ENCODE peak calls at places on chromosomes 11 and 22, in six cellular contexts. P, Z, U, A, F and O are unnamed samples.
A peak's percentile ranks its signal among the peaks of the same experiment; 100 is the strongest.

GRCh38 chr11:104390696-104391095 is 226.7 kb upstream of the PDGFD start:
- DNase-seq in P (no peak), Z (no peak), U (no peak), A (no peak), F (no peak), O (no peak)

GRCh38 chr11:66842501-66842895 is 743 bp upstream of the RCE1 start:
- DNase-seq in P (no peak), Z (peak; percentile 22), U (no peak), A (no peak), F (no peak), O (peak; percentile 13)

GRCh38 chr11:126157326-126158030 is 54.0 kb downstream of the RPUSD4 start:
- DNase-seq in P (no peak), Z (no peak), U (no peak), A (no peak), F (no peak), O (no peak)

GRCh38 chr11:23961503-23962338 is 535.1 kb upstream of the LUZP2 start:
- DNase-seq in P (no peak), Z (no peak), U (no peak), A (no peak), F (no peak), O (no peak)

GRCh38 chr22:38012604-38013072 is 28.3 kb upstream of the SOX10 start:
- DNase-seq in P (no peak), Z (no peak), U (no peak), A (peak; percentile 86), F (no peak), O (no peak)

GRCh38 chr11:9765320-9766101 is 101.6 kb downstream of the SWAP70 start:
- DNase-seq in P (no peak), Z (no peak), U (peak; percentile 55), A (peak; percentile 92), F (no peak), O (no peak)

GRCh38 chr11:8767466-8768142 is 85.0 kb downstream of the RPL27A start:
- DNase-seq in P (no peak), Z (no peak), U (no peak), A (no peak), F (no peak), O (no peak)

GRCh38 chr22:32469799-32470212 is 4.8 kb upstream of the FBXO7 start:
- DNase-seq in P (peak; percentile 64), Z (no peak), U (no peak), A (no peak), F (no peak), O (no peak)

GRCh38 chr11:21710791-21711190 is 482.1 kb upstream of the ANO5 start:
- DNase-seq in P (no peak), Z (no peak), U (no peak), A (no peak), F (no peak), O (no peak)

GRCh38 chr11:126857860-126858808 is 142.4 kb downstream of the KIRREL3 start:
- DNase-seq in P (no peak), Z (no peak), U (no peak), A (no peak), F (no peak), O (no peak)

GRCh38 chr11:115199501-115199900 is 304.7 kb downstream of the CADM1 start:
- DNase-seq in P (no peak), Z (no peak), U (no peak), A (no peak), F (no peak), O (no peak)

GRCh38 chr22:31857247-31857646 is 87.1 kb upstream of the YWHAH start:
- DNase-seq in P (peak; percentile 26), Z (no peak), U (peak; percentile 76), A (no peak), F (no peak), O (no peak)

GRCh38 chr22:29031236-29031982 is 30.2 kb downstream of the C22orf31 start:
- DNase-seq in P (peak; percentile 62), Z (no peak), U (peak; percentile 60), A (peak; percentile 93), F (no peak), O (no peak)

GRCh38 chr22:25282671-25283561 is 63.5 kb downstream of the CRYBB2 start:
- DNase-seq in P (no peak), Z (peak; percentile 17), U (peak; percentile 78), A (no peak), F (no peak), O (no peak)

GRCh38 chr22:18032455-18033101 is 8.2 kb upstream of the MICAL3 start:
- DNase-seq in P (no peak), Z (no peak), U (no peak), A (no peak), F (no peak), O (no peak)

DNA sequence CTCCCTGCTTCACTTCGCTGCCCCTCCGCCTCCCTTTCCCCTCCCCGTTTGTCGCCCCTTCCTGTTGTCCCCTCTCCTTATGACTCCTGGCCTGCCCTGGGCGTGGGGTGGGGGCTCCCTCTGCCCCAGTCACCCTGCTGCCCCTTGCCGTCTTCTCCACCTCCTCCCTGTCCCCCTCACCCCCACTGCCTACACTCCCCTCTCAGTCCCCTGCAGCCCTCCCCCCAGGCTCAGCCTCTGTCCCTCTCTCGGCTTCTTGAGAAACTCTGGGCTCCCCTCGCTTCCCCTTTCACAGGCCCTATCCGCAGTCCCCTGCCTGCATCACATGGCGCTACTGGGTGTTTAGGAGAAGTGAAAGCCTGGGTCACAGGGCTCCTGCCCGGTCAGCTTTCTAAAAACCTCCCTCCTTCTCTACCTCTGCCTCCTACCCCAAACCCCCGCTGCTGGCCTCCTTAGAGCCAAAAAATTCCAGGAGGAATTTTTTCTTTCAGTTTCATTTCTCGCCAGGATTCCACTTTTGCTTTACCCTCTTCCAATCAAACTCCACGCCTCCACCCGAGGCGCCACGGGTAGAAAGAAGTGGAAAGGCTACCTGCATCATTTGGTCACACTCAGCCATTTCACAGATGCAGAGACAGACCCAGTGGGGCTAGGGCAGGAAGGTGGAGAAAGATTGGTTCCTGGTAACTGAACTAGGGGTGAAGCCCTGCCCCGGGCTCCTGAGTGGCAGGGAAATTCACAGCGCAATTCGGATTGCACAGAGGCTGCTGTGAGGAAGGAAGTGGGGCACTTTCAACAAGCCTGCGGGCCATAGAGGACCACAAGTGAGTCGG is at the start of gene SLC15A3:
- DNase-seq in P (no peak), Z (peak; percentile 74), U (peak; percentile 72), A (no peak), F (peak; percentile 61), O (peak; percentile 69)
- TF ChIP-seq POLR2A in P (no peak), Z (no peak), U (no peak), A (no peak), F (peak; percentile 85), O (peak; percentile 18)

DNA sequence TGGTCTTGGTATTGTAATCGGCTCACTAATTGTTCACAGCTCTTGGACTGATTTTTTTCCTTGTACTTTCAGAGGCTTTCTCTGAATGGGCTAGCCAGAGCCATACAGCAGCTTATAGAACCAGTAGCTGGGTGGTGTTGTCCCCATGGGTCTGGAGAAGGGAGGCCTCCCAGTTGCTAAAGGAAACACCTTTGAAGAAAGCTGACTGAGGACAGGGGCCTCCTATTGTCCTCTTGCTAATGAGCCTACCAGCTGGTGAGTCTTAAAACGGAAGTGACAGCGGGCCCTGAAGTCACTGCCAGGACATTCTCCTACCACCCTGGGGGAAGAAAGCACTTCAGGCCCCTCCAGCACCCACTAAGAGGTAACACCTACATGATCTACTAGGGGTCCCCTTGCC is 9.9 kb downstream of the FADS3 start:
- DNase-seq in P (no peak), Z (no peak), U (no peak), A (no peak), F (no peak), O (no peak)
- TF ChIP-seq TAF1 in P (no peak), Z (no peak), U (no peak), A (no peak), F (no peak), O (no peak)

GRCh38 chr11:83070044-83070877 is 1.4 kb downstream of the RAB30 start:
- DNase-seq in P (peak; percentile 23), Z (no peak), U (no peak), A (no peak), F (no peak), O (no peak)

GRCh38 chr11:83073248-83073647 is 1.6 kb upstream of the RAB30 start:
- DNase-seq in P (no peak), Z (no peak), U (no peak), A (no peak), F (no peak), O (no peak)

GRCh38 chr11:83072689-83073242 is 1.1 kb upstream of the RAB30 start:
- DNase-seq in P (no peak), Z (no peak), U (no peak), A (no peak), F (no peak), O (no peak)

GRCh38 chr11:83070878-83071640 is 638 bp downstream of the RAB30 start:
- DNase-seq in P (peak; percentile 18), Z (no peak), U (no peak), A (no peak), F (no peak), O (no peak)

DNA sequence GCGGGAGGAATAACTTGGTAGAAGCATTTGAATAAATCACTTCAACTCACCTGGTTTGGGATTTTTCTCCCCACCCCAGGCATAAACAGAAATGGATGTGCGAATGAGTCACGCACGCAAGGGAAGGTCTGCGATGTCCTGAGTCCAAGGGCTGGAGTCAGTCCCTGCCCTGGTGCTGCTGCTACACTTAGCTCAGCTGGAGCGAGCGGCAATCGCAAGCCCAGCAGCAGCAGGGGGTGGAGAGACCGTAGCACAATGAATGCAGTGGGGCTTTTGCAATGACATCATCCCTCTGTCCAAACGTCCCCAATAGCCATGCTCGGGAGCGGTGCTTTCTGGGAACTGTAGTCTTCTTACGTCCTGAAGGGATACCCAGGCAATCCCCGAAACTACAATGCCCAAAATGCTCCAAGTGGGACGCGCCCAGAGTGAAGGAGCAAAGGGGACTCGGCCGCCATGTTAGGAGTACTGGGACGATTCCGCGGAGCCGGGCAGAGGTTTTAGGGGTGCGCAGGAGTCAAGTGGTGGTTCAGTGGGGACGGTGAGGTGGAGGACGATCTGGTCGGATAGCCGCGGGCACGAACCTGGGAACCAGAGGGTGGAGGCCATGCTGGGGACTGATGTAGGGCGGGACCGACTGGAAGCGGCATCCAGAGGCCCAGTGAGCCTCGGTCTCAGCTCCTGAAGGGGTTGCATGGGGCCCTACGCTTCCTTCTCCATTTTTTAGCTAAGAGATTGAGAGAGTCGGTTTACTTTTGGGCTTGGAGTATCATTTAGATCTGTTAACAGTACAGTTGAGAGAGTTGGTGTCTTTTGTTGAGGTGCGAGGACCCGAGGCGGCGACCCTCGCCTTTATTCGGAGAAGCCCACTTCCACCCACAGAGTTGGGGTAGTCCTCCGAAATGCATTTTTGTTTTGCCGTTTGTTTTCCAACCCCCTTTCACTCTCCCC is at the start of gene RAB30:
- DNase-seq in P (peak; percentile 95), Z (peak; percentile 70), U (peak; percentile 88), A (peak; percentile 100), F (peak; percentile 99), O (peak; percentile 82)
- TF ChIP-seq POLR2A in P (peak; percentile 97), Z (peak; percentile 93), U (peak; percentile 98), A (peak; percentile 91), F (peak; percentile 93), O (peak; percentile 98)

GRCh38 chr11:77457340-77457739 is 16.6 kb downstream of the PAK1 start:
- DNase-seq in P (no peak), Z (no peak), U (no peak), A (no peak), F (no peak), O (no peak)
- TF ChIP-seq TAF1 in P (no peak), Z (no peak), U (no peak), A (no peak), F (no peak), O (no peak)

GRCh38 chr11:125064070-125064469 is 965 bp downstream of the SLC37A2 start:
- DNase-seq in P (no peak), Z (no peak), U (no peak), A (no peak), F (no peak), O (no peak)
- TF ChIP-seq POLR2A in P (no peak), Z (no peak), U (no peak), A (no peak), F (no peak), O (no peak)